ENCODE peak calls at places on chromosomes 16 and 17, in seven cellular contexts. L, U, N, H, O, V and G are unnamed samples.
A peak's percentile ranks its signal among the peaks of the same experiment; 100 is the strongest.

GRCh38 chr16:86566966-86567700 is 504 bp downstream of the FOXC2 start:
- DNase-seq in H (no peak), L (no peak), U (no peak), O (peak; percentile 73), V (no peak), N (no peak), G (no peak)

GRCh38 chr16:66569827-66570405 is 3.7 kb downstream of the CMTM1 start:
- DNase-seq in N (no peak), U (no peak), O (peak; percentile 54), V (no peak), L (no peak), H (no peak), G (peak; percentile 84)

GRCh38 chr17:46764709-46765401 is 53.6 kb downstream of the WNT3 start:
- DNase-seq in L (no peak), V (peak; percentile 72), U (no peak), N (peak; percentile 27), O (peak; percentile 91), H (no peak), G (peak; percentile 72)

GRCh38 chr16:83705856-83706255 is 101.9 kb upstream of the HSBP1 start:
- DNase-seq in U (no peak), H (no peak), N (no peak), V (no peak), L (no peak), O (no peak), G (no peak)

GRCh38 chr17:27473748-27474609 is 17.7 kb downstream of the KSR1 start:
- DNase-seq in O (no peak), N (no peak), H (peak; percentile 54), V (peak; percentile 91), L (peak; percentile 55), U (peak; percentile 39), G (no peak)

GRCh38 chr16:75377971-75378386 is 55.3 kb downstream of the CFDP1 start:
- DNase-seq in O (peak; percentile 94), V (no peak), L (no peak), U (peak; percentile 47), N (peak; percentile 63), H (no peak), G (peak; percentile 100)

GRCh38 chr17:69609495-69610315 is 195.2 kb downstream of the MAP2K6 start:
- DNase-seq in U (no peak), V (no peak), N (no peak), H (no peak), O (no peak), L (no peak), G (peak; percentile 35)

GRCh38 chr17:61411114-61411943 is 11.7 kb downstream of the TBX2 start:
- DNase-seq in U (peak; percentile 67), V (peak; percentile 51), H (no peak), N (no peak), O (peak; percentile 85), L (peak; percentile 71), G (peak; percentile 10)

GRCh38 chr17:10025976-10026785 is 121.1 kb upstream of the RCVRN start:
- DNase-seq in U (no peak), H (no peak), N (no peak), L (no peak), O (no peak), V (no peak), G (peak; percentile 1)

GRCh38 chr16:13113786-13114185 is 212.4 kb downstream of the SHISA9 start:
- DNase-seq in U (no peak), V (no peak), H (no peak), L (no peak), O (no peak), N (no peak), G (no peak)

GRCh38 chr17:31654936-31655335 is 204.1 kb downstream of the COPRS start:
- DNase-seq in V (no peak), N (no peak), U (no peak), L (no peak), O (no peak), H (peak; percentile 49), G (peak; percentile 86)

GRCh38 chr17:71423871-71424546 is 696.8 kb upstream of the SOX9 start:
- DNase-seq in V (no peak), L (no peak), H (no peak), O (no peak), U (no peak), N (peak; percentile 32), G (peak; percentile 99)

GRCh38 chr16:19291459-19291858 is 5.9 kb downstream of the CLEC19A start:
- DNase-seq in U (no peak), H (no peak), L (no peak), O (no peak), N (no peak), V (no peak), G (peak; percentile 7)

GRCh38 chr16:89828870-89829629 is 775 bp downstream of the SPIRE2 start:
- DNase-seq in H (no peak), V (no peak), N (no peak), U (no peak), L (no peak), O (no peak), G (no peak)

GRCh38 chr17:5873781-5874180 is 196.4 kb upstream of the WSCD1 start:
- DNase-seq in O (no peak), U (no peak), N (no peak), L (no peak), V (no peak), H (no peak), G (no peak)

GRCh38 chr17:82217120-82217529 is 4.5 kb upstream of the CCDC57 start:
- DNase-seq in H (no peak), V (no peak), O (no peak), N (no peak), L (no peak), U (no peak), G (no peak)

DNA sequence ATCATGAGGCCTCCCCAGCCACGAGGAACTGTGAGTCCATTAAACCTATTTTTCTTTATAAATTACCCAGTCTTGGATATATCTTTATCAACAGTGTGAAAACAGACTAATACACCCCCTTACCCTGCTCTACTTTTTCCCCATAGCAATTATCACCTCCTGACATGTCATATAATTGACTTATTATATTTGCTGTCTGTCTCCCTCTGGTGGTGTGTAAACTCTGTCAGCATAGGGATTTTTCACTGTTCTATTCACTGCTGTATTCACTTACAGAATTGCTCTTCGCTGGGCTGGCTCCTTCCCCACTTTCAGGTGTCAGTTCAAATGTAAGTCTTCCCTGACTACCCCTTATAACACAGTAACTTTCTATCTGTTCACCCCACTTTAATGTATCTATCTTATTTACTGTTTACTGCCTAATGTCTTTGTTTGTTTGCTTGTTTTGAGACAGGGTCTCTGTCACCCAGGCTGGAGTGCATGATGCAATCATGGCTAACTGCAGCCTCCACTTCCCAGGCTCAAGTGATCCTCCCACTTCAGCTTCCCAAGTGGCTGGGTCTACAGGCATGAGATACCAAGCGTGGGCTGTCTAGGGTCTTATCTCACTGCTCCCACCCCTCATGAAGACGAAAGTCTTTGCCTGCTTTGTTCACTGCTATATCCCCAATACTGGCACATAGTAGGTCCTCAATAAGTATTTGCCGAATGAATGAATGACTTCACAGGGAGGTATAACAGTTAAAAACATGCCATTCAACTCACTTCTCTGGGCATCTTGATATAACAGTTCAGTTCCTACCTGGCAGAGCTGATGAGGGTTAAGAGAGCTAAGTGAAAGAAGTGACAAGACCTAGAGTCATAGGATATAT is 52.4 kb upstream of the CDH3 start:
- DNase-seq in O (no peak), N (no peak), L (peak; percentile 29), U (no peak), H (no peak), V (no peak), G (peak; percentile 25)
- TF ChIP-seq CTCF in O (peak; percentile 26), N (no peak), L (peak; percentile 26), U (no peak), H (peak; percentile 42), V (no peak), G (peak; percentile 23)

GRCh38 chr17:77919276-77919675 is 39.2 kb upstream of the TNRC6C start:
- DNase-seq in U (no peak), N (no peak), L (no peak), O (no peak), H (no peak), V (no peak), G (no peak)

GRCh38 chr17:77915594-77916021 is 42.9 kb upstream of the TNRC6C start:
- DNase-seq in N (no peak), V (no peak), U (no peak), O (no peak), H (no peak), L (no peak), G (no peak)

GRCh38 chr17:77916771-77917481 is 41.6 kb upstream of the TNRC6C start:
- DNase-seq in U (no peak), N (no peak), H (no peak), L (no peak), O (no peak), V (no peak), G (no peak)

GRCh38 chr17:77916284-77916683 is 42.2 kb upstream of the TNRC6C start:
- DNase-seq in L (no peak), O (no peak), N (no peak), U (no peak), V (no peak), H (no peak), G (no peak)

DNA sequence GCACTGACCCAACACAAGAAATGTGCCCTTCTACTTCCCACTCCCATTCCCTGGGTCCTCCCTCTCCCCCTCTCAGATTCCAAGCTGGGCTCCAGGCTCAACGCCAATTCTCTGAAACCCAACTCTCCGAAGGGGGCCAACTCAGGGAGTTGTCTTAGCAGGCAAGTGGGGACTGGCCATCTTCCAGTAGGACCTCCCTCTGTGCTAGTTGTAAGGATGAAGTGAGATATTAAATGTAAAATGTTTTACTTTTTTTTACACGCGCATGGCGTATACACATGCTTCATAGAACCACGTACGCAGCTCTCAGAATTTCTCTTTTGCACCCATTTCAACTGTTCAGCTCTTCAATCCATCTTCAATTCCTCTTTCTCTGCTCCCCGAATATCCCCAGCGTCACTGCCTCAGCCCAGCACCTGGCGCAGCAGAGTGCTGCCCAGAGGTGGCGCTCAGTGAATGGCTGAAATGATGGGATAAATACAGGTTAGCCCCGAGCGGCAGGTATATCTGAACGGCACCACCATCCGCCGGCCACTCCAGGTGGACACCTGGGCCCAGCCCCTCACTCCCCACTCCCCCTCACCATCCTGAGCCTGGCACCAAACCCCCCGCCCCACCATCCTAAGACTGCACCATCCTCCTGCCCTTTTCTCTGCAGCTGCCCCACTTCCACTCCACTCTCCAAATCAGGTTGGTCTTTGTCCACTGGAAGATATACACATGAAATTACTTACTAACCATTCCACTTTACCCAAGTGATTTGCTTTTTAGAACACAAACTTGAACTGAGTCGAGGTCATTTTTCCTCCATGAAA is 43.9 kb upstream of the TNRC6C start:
- DNase-seq in L (no peak), O (no peak), N (no peak), V (no peak), U (no peak), H (no peak), G (no peak)
- TF ChIP-seq CTCF in L (no peak), O (no peak), N (no peak), V (peak; percentile 19), U (no peak), H (no peak), G (peak; percentile 20)

GRCh38 chr17:58219007-58219788 is at the start of gene MKS1:
- DNase-seq in H (peak; percentile 97), N (peak; percentile 71), L (peak; percentile 97), V (peak; percentile 97), U (peak; percentile 91), O (peak; percentile 92), G (peak; percentile 78)
- TF ChIP-seq CTCF in H (peak; percentile 67), N (peak; percentile 57), L (peak; percentile 70), V (peak; percentile 78), U (peak; percentile 61), O (peak; percentile 46), G (peak; percentile 74)

DNA sequence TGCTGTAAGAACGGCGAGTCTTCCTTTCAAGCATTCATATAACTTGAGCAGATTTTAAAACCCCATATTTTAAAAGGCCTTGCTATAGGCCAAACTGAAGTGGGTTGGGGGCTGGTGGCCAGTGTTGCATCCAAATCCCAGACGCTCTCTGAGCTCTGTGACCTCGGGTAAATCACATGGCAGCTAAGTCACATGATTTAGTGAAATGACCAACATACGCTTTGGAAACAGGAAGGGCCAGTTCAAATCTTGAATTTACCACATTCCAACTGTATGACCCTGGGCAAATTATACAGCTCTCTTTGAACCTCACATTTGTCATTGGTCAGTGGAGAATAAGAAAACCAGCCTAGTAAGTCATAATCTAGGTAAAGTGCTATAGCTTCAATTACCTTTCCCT is 519.3 kb downstream of the HAPSTR1 start:
- DNase-seq in H (no peak), O (no peak), V (no peak), N (no peak), U (no peak), L (no peak), G (no peak)
- TF ChIP-seq CTCF in H (no peak), O (no peak), V (no peak), N (no peak), U (no peak), L (no peak), G (no peak)